ENCODE peak calls at places on chromosomes 1 and 21, in five cellular contexts. One of them, this sample, is unnamed.

GRCh38 chr21:34510148-34511142 is 1.6 kb downstream of the KCNE1 start:
- DNase-seq in transverse colon: peak; percentile 88
- DNase-seq in fibroblast of lung: peak; percentile 70
- DNase-seq in tibial artery: peak; percentile 67
- DNase-seq in colonic mucosa: peak; percentile 84
- DNase-seq in this sample: peak; percentile 93

GRCh38 chr1:14767075-14767474 is 168.6 kb downstream of the KAZN start:
- DNase-seq in transverse colon: no peak
- DNase-seq in fibroblast of lung: no peak
- DNase-seq in tibial artery: no peak
- DNase-seq in colonic mucosa: no peak
- DNase-seq in this sample: no peak

GRCh38 chr1:42163536-42164503 is 725 bp downstream of the GUCA2A start:
- DNase-seq in transverse colon: no peak
- DNase-seq in fibroblast of lung: no peak
- DNase-seq in tibial artery: no peak
- DNase-seq in colonic mucosa: no peak
- DNase-seq in this sample: no peak

GRCh38 chr1:245807954-245808719 is 653.4 kb downstream of the KIF26B start:
- DNase-seq in transverse colon: no peak
- DNase-seq in fibroblast of lung: no peak
- DNase-seq in tibial artery: no peak
- DNase-seq in colonic mucosa: no peak
- DNase-seq in this sample: no peak

GRCh38 chr1:153339802-153340201 is 8.8 kb downstream of the PGLYRP4 start:
- DNase-seq in transverse colon: no peak
- DNase-seq in fibroblast of lung: no peak
- DNase-seq in tibial artery: no peak
- DNase-seq in colonic mucosa: no peak
- DNase-seq in this sample: no peak

GRCh38 chr1:17550684-17551584 is 11.4 kb downstream of the ARHGEF10L start:
- DNase-seq in transverse colon: no peak
- DNase-seq in fibroblast of lung: no peak
- DNase-seq in tibial artery: no peak
- DNase-seq in colonic mucosa: peak; percentile 72
- DNase-seq in this sample: peak; percentile 59

GRCh38 chr1:56340977-56341376 is 238.4 kb downstream of the PLPP3 start:
- DNase-seq in transverse colon: no peak
- DNase-seq in fibroblast of lung: no peak
- DNase-seq in tibial artery: no peak
- DNase-seq in colonic mucosa: no peak
- DNase-seq in this sample: no peak

GRCh38 chr1:1286313-1287261 is 6.4 kb downstream of the SCNN1D start:
- DNase-seq in transverse colon: no peak
- DNase-seq in fibroblast of lung: no peak
- DNase-seq in tibial artery: no peak
- DNase-seq in colonic mucosa: no peak
- DNase-seq in this sample: no peak

GRCh38 chr1:197787056-197787455 is 11.8 kb upstream of the DENND1B start:
- DNase-seq in transverse colon: no peak
- DNase-seq in fibroblast of lung: no peak
- DNase-seq in tibial artery: no peak
- DNase-seq in colonic mucosa: no peak
- DNase-seq in this sample: no peak

GRCh38 chr1:165828103-165828558 is 717 bp downstream of the UCK2 start:
- DNase-seq in transverse colon: peak; percentile 53
- DNase-seq in fibroblast of lung: peak; percentile 38
- DNase-seq in tibial artery: no peak
- DNase-seq in colonic mucosa: peak; percentile 65
- DNase-seq in this sample: peak; percentile 62
- TF ChIP-seq CTCF in transverse colon: no peak
- TF ChIP-seq CTCF in fibroblast of lung: no peak
- TF ChIP-seq CTCF in tibial artery: no peak
- TF ChIP-seq CTCF in colonic mucosa: no peak
- TF ChIP-seq CTCF in this sample: no peak

GRCh38 chr1:155070721-155071556 is 7.4 kb downstream of the EFNA4 start:
- DNase-seq in transverse colon: peak; percentile 90
- DNase-seq in fibroblast of lung: peak; percentile 61
- DNase-seq in tibial artery: peak; percentile 69
- DNase-seq in colonic mucosa: peak; percentile 84
- DNase-seq in this sample: peak; percentile 88

GRCh38 chr1:155073377-155074272 is 5.0 kb upstream of the EFNA3 start:
- DNase-seq in transverse colon: no peak
- DNase-seq in fibroblast of lung: no peak
- DNase-seq in tibial artery: no peak
- DNase-seq in colonic mucosa: no peak
- DNase-seq in this sample: peak; percentile 3

GRCh38 chr1:155072531-155073289 is 5.9 kb upstream of the EFNA3 start:
- DNase-seq in transverse colon: no peak
- DNase-seq in fibroblast of lung: no peak
- DNase-seq in tibial artery: no peak
- DNase-seq in colonic mucosa: no peak
- DNase-seq in this sample: peak; percentile 20

GRCh38 chr1:155070392-155070700 is 6.8 kb downstream of the EFNA4 start:
- DNase-seq in transverse colon: no peak
- DNase-seq in fibroblast of lung: no peak
- DNase-seq in tibial artery: no peak
- DNase-seq in colonic mucosa: no peak
- DNase-seq in this sample: peak; percentile 44

DNA sequence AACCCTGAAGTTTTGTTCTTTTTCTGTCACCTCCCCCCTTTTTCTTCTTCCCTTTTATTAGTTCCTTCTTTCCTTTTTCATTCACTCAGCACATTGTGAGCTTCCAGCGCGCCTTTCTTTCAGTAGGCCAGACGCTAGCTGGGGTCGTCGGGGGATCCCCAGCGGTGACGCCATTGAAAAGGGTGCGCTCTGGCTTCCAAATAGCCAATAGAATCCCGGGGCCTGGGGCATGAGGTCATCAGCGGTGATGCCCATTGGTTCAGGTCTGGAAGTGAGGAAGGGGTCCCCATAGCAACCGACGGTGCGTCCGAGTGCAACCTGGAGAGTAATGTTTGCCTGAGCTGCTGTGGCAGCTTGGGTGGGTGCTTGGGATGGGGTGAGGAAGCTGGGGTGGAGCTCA is 6.9 kb upstream of the EFNA3 start:
- DNase-seq in transverse colon: no peak
- DNase-seq in fibroblast of lung: no peak
- DNase-seq in tibial artery: no peak
- DNase-seq in colonic mucosa: no peak
- DNase-seq in this sample: peak; percentile 39
- H3K4me3 ChIP-seq in transverse colon: peak overlapping the region; percentile 46
- H3K4me3 ChIP-seq in fibroblast of lung: no peak overlapping the region
- H3K4me3 ChIP-seq in tibial artery: no peak overlapping the region
- H3K4me3 ChIP-seq in colonic mucosa: no peak overlapping the region
- H3K4me3 ChIP-seq in this sample: no peak overlapping the region

DNA sequence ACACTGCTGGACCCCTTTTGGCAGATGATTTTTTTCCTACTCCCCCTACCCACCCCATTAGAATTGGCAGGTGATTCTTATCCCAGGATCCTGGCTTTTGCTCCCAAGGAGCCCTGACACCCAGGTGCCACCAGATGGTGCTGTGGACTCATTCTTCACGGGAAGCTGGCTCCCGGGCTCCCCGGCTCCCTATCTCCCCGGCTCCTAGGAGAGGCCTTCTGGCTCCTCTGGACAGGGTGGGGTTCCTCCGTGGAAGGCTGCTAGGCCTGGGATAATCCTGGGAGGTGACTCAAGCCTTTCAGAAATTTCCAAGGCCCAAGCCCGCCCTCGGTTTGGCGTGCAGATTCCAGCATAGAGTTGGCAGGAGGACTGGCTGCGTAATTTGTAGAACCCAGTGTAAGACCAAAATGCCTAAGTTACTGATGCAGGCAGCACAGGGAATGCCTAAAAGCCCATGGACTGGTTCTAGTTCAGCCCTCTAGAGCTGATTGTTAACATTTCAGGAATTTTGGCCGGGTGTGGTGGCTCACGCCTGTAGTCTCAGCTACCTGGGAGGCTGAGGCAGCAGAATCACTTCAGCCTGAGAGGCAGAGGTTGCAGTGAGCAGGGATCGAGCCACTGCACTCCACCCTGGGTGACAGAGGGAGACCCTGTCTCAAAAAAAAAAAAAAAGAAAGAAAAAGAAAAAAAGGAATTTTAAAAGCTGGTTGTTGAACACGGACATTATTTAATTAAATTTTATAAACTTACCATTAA is 6.8 kb upstream of the BSDC1 start:
- DNase-seq in transverse colon: peak; percentile 86
- DNase-seq in fibroblast of lung: peak; percentile 88
- DNase-seq in tibial artery: peak; percentile 92
- DNase-seq in colonic mucosa: peak; percentile 89
- DNase-seq in this sample: peak; percentile 86
- H3K4me1 ChIP-seq in transverse colon: no peaks in the 10 kb centered on the region
- H3K4me1 ChIP-seq in fibroblast of lung: no peaks in the 10 kb centered on the region
- H3K4me1 ChIP-seq in tibial artery: peaks cover 5% of the 10 kb centered on the region
- H3K4me1 ChIP-seq in colonic mucosa: no peaks in the 10 kb centered on the region
- H3K4me1 ChIP-seq in this sample: no peaks in the 10 kb centered on the region

DNA sequence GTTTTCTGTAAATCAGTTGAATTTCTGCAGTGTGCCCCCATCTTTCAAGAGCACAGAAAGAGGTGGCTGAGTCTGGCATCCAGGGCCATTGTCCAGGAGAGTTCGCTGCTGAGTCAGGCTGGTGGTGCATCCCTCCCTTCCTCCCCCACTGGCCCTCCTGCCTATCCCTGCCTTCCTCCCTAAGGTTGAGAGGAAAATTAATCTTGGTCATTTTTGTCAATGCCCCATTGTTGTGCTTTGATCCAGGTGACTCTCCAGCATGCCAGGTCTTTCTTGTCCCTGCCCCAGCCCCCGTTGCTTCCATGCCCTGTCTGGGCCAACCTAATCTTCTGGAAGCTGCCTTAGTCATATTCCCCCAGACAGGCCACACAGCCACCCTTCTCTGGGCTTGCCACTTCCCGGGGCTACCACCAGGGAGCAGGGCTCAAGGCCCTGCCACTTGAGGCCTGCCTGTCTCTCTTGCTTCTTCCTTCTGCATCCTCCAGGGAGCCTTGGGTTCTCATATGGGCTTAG is 26.6 kb downstream of the PROK1 start:
- DNase-seq in transverse colon: no peak
- DNase-seq in fibroblast of lung: no peak
- DNase-seq in tibial artery: no peak
- DNase-seq in colonic mucosa: peak; percentile 25
- DNase-seq in this sample: no peak
- TF ChIP-seq CTCF in transverse colon: no peak
- TF ChIP-seq CTCF in fibroblast of lung: no peak
- TF ChIP-seq CTCF in tibial artery: no peak
- TF ChIP-seq CTCF in colonic mucosa: no peak
- TF ChIP-seq CTCF in this sample: no peak

DNA sequence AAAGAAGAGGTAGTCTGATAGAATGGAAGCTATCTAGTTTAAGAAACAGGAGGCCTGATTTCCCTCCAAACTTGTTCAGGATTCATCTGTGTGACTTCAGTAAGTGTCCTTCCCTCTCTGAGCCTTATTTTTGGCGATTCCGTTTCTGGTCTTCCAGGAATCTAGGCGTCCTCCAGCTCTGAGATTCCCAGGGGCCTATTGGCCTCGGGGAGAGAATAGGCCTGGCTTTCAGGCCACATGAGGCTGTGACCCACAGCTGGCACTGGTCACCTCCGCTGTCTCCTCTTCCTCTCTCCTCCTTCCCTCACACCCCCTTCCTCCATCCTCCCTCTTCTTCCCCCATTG is 95.0 kb downstream of the FOXD2 start:
- DNase-seq in transverse colon: no peak
- DNase-seq in fibroblast of lung: no peak
- DNase-seq in tibial artery: no peak
- DNase-seq in colonic mucosa: no peak
- DNase-seq in this sample: no peak
- H3K4me3 ChIP-seq in transverse colon: peak overlapping the region; percentile 45
- H3K4me3 ChIP-seq in fibroblast of lung: peak overlapping the region; percentile 54
- H3K4me3 ChIP-seq in tibial artery: peak overlapping the region; percentile 44
- H3K4me3 ChIP-seq in colonic mucosa: peak overlapping the region; percentile 28
- H3K4me3 ChIP-seq in this sample: no peak overlapping the region

GRCh38 chr1:54331091-54331772 is 75.0 kb downstream of the SSBP3 start:
- DNase-seq in transverse colon: no peak
- DNase-seq in fibroblast of lung: peak; percentile 44
- DNase-seq in tibial artery: no peak
- DNase-seq in colonic mucosa: no peak
- DNase-seq in this sample: no peak

GRCh38 chr1:54334996-54335395 is 71.2 kb downstream of the SSBP3 start:
- DNase-seq in transverse colon: no peak
- DNase-seq in fibroblast of lung: peak; percentile 90
- DNase-seq in tibial artery: no peak
- DNase-seq in colonic mucosa: no peak
- DNase-seq in this sample: no peak

GRCh38 chr1:54329337-54329954 is 76.7 kb downstream of the SSBP3 start:
- DNase-seq in transverse colon: no peak
- DNase-seq in fibroblast of lung: no peak
- DNase-seq in tibial artery: no peak
- DNase-seq in colonic mucosa: no peak
- DNase-seq in this sample: no peak

GRCh38 chr1:54332781-54333585 is 73.2 kb downstream of the SSBP3 start:
- DNase-seq in transverse colon: no peak
- DNase-seq in fibroblast of lung: no peak
- DNase-seq in tibial artery: no peak
- DNase-seq in colonic mucosa: no peak
- DNase-seq in this sample: no peak

GRCh38 chr1:54331843-54332688 is 74.1 kb downstream of the SSBP3 start:
- DNase-seq in transverse colon: no peak
- DNase-seq in fibroblast of lung: no peak
- DNase-seq in tibial artery: no peak
- DNase-seq in colonic mucosa: no peak
- DNase-seq in this sample: no peak
- H3K4me1 ChIP-seq in transverse colon: peaks cover 45% of the 10 kb centered on the region
- H3K4me1 ChIP-seq in fibroblast of lung: peaks cover 42% of the 10 kb centered on the region
- H3K4me1 ChIP-seq in tibial artery: peaks cover 96% of the 10 kb centered on the region
- H3K4me1 ChIP-seq in colonic mucosa: peaks cover 3% of the 10 kb centered on the region
- H3K4me1 ChIP-seq in this sample: peaks cover 14% of the 10 kb centered on the region

GRCh38 chr1:224894915-224895314 is 34.6 kb upstream of the DNAH14 start:
- DNase-seq in transverse colon: no peak
- DNase-seq in fibroblast of lung: peak; percentile 56
- DNase-seq in tibial artery: no peak
- DNase-seq in colonic mucosa: no peak
- DNase-seq in this sample: no peak
- TF ChIP-seq CTCF in transverse colon: peak; percentile 24
- TF ChIP-seq CTCF in fibroblast of lung: peak; percentile 37
- TF ChIP-seq CTCF in tibial artery: no peak
- TF ChIP-seq CTCF in colonic mucosa: no peak
- TF ChIP-seq CTCF in this sample: no peak

DNA sequence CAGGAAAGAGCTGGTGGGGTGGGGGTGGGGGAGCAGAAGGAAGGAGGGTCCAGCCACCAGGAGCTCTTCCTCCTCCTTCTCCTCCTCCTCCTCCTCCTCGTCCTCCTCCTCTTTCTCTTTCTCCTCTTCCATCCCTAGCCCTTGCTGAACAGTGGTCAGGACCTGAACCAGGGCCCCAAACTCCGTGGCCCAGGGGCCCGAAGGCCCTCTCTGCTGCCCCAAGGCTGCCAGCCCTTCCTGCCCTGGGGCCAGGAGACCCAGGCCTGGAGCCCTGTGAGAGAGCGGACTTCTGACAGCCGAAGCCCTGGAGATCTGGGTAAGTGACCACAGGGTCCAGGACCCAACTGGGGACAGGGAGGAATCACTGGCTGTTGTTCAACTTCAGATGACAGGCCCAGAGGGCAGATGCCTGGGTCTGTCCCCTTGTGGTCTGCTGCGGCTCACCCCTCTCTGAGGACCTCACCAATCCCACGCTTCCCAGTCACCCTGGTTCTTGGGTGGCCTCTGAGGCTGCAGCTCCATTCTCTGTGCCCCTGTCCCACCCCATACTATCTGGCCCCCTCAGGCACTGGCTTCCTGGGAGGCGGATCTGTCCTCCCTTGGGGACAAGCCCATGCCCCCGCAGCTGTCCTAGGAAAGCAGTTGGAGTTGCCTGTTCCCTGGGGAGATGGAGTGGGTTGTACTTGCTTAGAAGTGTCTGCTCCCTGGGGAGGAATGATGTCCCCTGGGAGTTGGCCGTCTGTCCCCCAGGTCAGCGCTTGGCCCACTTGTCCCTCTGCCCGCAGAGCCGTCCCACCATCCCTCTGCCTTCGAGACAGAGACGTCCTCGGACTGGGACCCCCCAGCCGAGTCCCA is 51.8 kb downstream of the VWA5B1 start:
- DNase-seq in transverse colon: no peak
- DNase-seq in fibroblast of lung: no peak
- DNase-seq in tibial artery: no peak
- DNase-seq in colonic mucosa: no peak
- DNase-seq in this sample: no peak
- H3K4me3 ChIP-seq in transverse colon: peak overlapping the region; percentile 20
- H3K4me3 ChIP-seq in fibroblast of lung: no peak overlapping the region
- H3K4me3 ChIP-seq in tibial artery: no peak overlapping the region
- H3K4me3 ChIP-seq in colonic mucosa: no peak overlapping the region
- H3K4me3 ChIP-seq in this sample: no peak overlapping the region